ENCODE peak calls at places on chromosomes 5 and 9, in six cellular contexts. W, R, G, Q, P and A are unnamed samples.

GRCh38 chr5:126007841-126008240 is 415.4 kb upstream of the GRAMD2B start:
- DNase-seq in W (peak), R (no peak), G (no peak), Q (no peak), P (no peak), A (no peak)

GRCh38 chr9:88494983-88495721 is 39.8 kb upstream of the NXNL2 start:
- DNase-seq in W (no peak), R (no peak), G (no peak), Q (no peak), P (no peak), A (no peak)

GRCh38 chr5:155616779-155617392 is 603.3 kb downstream of the KIF4B start:
- DNase-seq in W (peak), R (peak), G (peak), Q (peak), P (peak), A (no peak)

GRCh38 chr9:7507026-7507425 is 292.6 kb downstream of the DMAC1 start:
- DNase-seq in W (no peak), R (no peak), G (no peak), Q (no peak), P (no peak), A (no peak)

GRCh38 chr5:136731241-136731885 is 366.0 kb upstream of the TRPC7 start:
- DNase-seq in W (peak), R (no peak), G (no peak), Q (no peak), P (no peak), A (no peak)

GRCh38 chr9:70411141-70411929 is 3.1 kb downstream of the KLF9 start:
- DNase-seq in W (peak), R (peak), G (peak), Q (peak), P (peak), A (no peak)

GRCh38 chr9:125559194-125559593 is 147.8 kb downstream of the MAPKAP1 start:
- DNase-seq in W (no peak), R (no peak), G (no peak), Q (no peak), P (no peak), A (no peak)

GRCh38 chr9:107323836-107324235 is 40.8 kb downstream of the RAD23B start:
- DNase-seq in W (no peak), R (no peak), G (no peak), Q (no peak), P (no peak), A (no peak)

GRCh38 chr9:135087899-135088347 is 455 bp downstream of the OLFM1 start:
- DNase-seq in W (peak), R (no peak), G (no peak), Q (no peak), P (no peak), A (no peak)

GRCh38 chr5:180026320-180026719 is 45.2 kb downstream of the RNF130 start:
- DNase-seq in W (peak), R (no peak), G (no peak), Q (no peak), P (peak), A (peak)

GRCh38 chr5:131379723-131380122 is 115.9 kb downstream of the CDC42SE2 start:
- DNase-seq in W (no peak), R (no peak), G (peak), Q (peak), P (no peak), A (no peak)

GRCh38 chr5:95262933-95263660 is 21.8 kb downstream of the MCTP1 start:
- DNase-seq in W (no peak), R (no peak), G (no peak), Q (no peak), P (no peak), A (no peak)

GRCh38 chr5:71475788-71476384 is 20.4 kb downstream of the BDP1 start:
- DNase-seq in W (peak), R (peak), G (peak), Q (no peak), P (peak), A (no peak)

GRCh38 chr9:109507421-109507838 is 9.3 kb upstream of the PTPN3 start:
- DNase-seq in W (peak), R (no peak), G (no peak), Q (no peak), P (peak), A (no peak)

GRCh38 chr9:136587145-136587943 is 41.5 kb upstream of the NOTCH1 start:
- DNase-seq in W (peak), R (no peak), G (no peak), Q (no peak), P (peak), A (no peak)

GRCh38 chr5:143066556-143067281 is 296.5 kb downstream of the ARHGAP26 start:
- DNase-seq in W (peak), R (peak), G (no peak), Q (no peak), P (peak), A (peak)